ENCODE peak calls at places on chromosomes 4 and X, in eight cellular contexts. Y is tibial nerve, A is suprapubic skin, U is heart left ventricle, N is right lobe of liver, P is sigmoid colon, Q is transverse colon, R is A549. C is an unnamed sample.

GRCh38 chr4:168569066-168569908 is 72.4 kb downstream of the PALLD start:
- DNase-seq in R (no peak), P (no peak), Y (no peak), A (no peak), Q (peak; percentile 45), U (peak; percentile 41), N (no peak), C (no peak)

GRCh38 chr4:124178449-124179021 is 534.0 kb downstream of the ANKRD50 start:
- DNase-seq in Q (no peak), Y (peak; percentile 15), N (no peak), A (no peak), P (no peak), U (no peak), R (no peak), C (no peak)

GRCh38 chrX:2578864-2579263 is 78.1 kb upstream of the DHRSX start:
- DNase-seq in P (no peak), Q (no peak), U (no peak), Y (no peak), N (no peak), R (no peak), A (no peak), C (no peak)

GRCh38 chr4:127506283-127506682 is 126.5 kb upstream of the INTU start:
- DNase-seq in U (no peak), Y (no peak), Q (no peak), A (no peak), N (no peak), P (no peak), R (no peak), C (no peak)

GRCh38 chr4:128502818-128503527 is 215.4 kb upstream of the PGRMC2 start:
- DNase-seq in A (no peak), N (no peak), Q (no peak), Y (no peak), R (no peak), P (no peak), U (no peak), C (no peak)

GRCh38 chr4:14855719-14856075 is 146.6 kb upstream of the CPEB2 start:
- DNase-seq in N (no peak), Y (no peak), U (no peak), A (no peak), P (no peak), R (no peak), Q (no peak), C (no peak)

GRCh38 chr4:95050980-95051688 is 293.4 kb downstream of the BMPR1B start:
- DNase-seq in A (no peak), P (no peak), U (no peak), N (no peak), R (no peak), Q (no peak), Y (no peak), C (no peak)

GRCh38 chrX:1598021-1598875 is 6.8 kb downstream of the AKAP17A start:
- DNase-seq in U (no peak), R (no peak), A (peak; percentile 75), P (no peak), Y (no peak), Q (no peak), N (no peak), C (no peak)

GRCh38 chr4:150119492-150119891 is 41.2 kb downstream of the DCLK2 start:
- DNase-seq in P (no peak), Q (no peak), N (no peak), R (peak; percentile 20), Y (no peak), U (no peak), A (no peak), C (no peak)

GRCh38 chr4:13306356-13306755 is 177.8 kb downstream of the RAB28 start:
- DNase-seq in N (no peak), A (no peak), Y (no peak), P (no peak), R (no peak), U (no peak), Q (no peak), C (no peak)

GRCh38 chr4:23930750-23931488 is 41.1 kb upstream of the PPARGC1A start:
- DNase-seq in U (peak; percentile 83), R (no peak), N (peak; percentile 90), P (peak; percentile 64), Q (peak; percentile 34), A (peak; percentile 90), Y (peak; percentile 32), C (no peak)

GRCh38 chr4:109998867-109999303 is 86.2 kb downstream of the EGF start:
- DNase-seq in U (peak; percentile 18), Q (no peak), R (peak; percentile 37), Y (peak; percentile 66), A (no peak), P (no peak), N (no peak), C (no peak)

GRCh38 chrX:40530471-40530870 is 50.3 kb upstream of the ATP6AP2 start:
- DNase-seq in P (no peak), U (no peak), Y (no peak), R (no peak), N (no peak), A (no peak), Q (no peak), C (no peak)

GRCh38 chr4:182600093-182600492 is 317.1 kb downstream of the DCTD start:
- DNase-seq in N (no peak), R (no peak), Q (no peak), P (no peak), Y (no peak), U (no peak), A (no peak), C (no peak)

GRCh38 chr4:169859366-169860216 is 101.8 kb upstream of the HPF1 start:
- DNase-seq in U (no peak), Y (no peak), A (no peak), N (no peak), R (no peak), P (no peak), Q (peak; percentile 26), C (no peak)

GRCh38 chr4:75696036-75696435 is 22.8 kb upstream of the G3BP2 start:
- DNase-seq in N (no peak), R (no peak), U (no peak), Y (no peak), P (no peak), Q (peak; percentile 60), A (no peak), C (no peak)

GRCh38 chr4:85751907-85752306 is 277.0 kb downstream of the ARHGAP24 start:
- DNase-seq in A (no peak), Q (no peak), Y (no peak), R (no peak), N (no peak), U (no peak), P (no peak), C (no peak)

GRCh38 chr4:85748654-85749053 is 273.7 kb downstream of the ARHGAP24 start:
- DNase-seq in R (no peak), N (no peak), Q (no peak), Y (no peak), P (no peak), A (no peak), U (no peak), C (no peak)

GRCh38 chr4:85745939-85746338 is 271.0 kb downstream of the ARHGAP24 start:
- DNase-seq in Q (no peak), A (no peak), Y (no peak), U (no peak), N (no peak), R (no peak), P (no peak), C (no peak)

GRCh38 chr4:85744950-85745349 is 270.0 kb downstream of the ARHGAP24 start:
- DNase-seq in R (no peak), Y (no peak), Q (no peak), A (no peak), P (no peak), N (no peak), U (no peak), C (no peak)

GRCh38 chr4:85747871-85748491 is 273.0 kb downstream of the ARHGAP24 start:
- DNase-seq in A (no peak), R (peak; percentile 7), N (no peak), Q (peak; percentile 15), Y (peak; percentile 64), U (peak; percentile 25), P (no peak), C (peak; percentile 77)
- H3K4me1 ChIP-seq in A (peaks cover 28% of the 10 kb centered on the region), R (peaks cover 22% of the 10 kb centered on the region), N (no peaks in the 10 kb centered on the region), Q (no peaks in the 10 kb centered on the region), Y (no peaks in the 10 kb centered on the region), U (peaks cover 10% of the 10 kb centered on the region), P (no peaks in the 10 kb centered on the region), C (no peaks in the 10 kb centered on the region)

GRCh38 chrX:27893871-27894270 is 86.1 kb downstream of the MAGEB10 start:
- DNase-seq in U (no peak), P (no peak), A (no peak), N (no peak), R (no peak), Q (no peak), Y (no peak), C (no peak)

GRCh38 chrX:27889878-27890277 is 82.1 kb downstream of the MAGEB10 start:
- DNase-seq in N (no peak), Y (no peak), A (no peak), R (no peak), Q (no peak), P (no peak), U (no peak), C (no peak)

GRCh38 chrX:27890611-27891010 is 82.8 kb downstream of the MAGEB10 start:
- DNase-seq in Q (no peak), Y (no peak), U (no peak), N (no peak), P (no peak), A (no peak), R (peak; percentile 6), C (no peak)

DNA sequence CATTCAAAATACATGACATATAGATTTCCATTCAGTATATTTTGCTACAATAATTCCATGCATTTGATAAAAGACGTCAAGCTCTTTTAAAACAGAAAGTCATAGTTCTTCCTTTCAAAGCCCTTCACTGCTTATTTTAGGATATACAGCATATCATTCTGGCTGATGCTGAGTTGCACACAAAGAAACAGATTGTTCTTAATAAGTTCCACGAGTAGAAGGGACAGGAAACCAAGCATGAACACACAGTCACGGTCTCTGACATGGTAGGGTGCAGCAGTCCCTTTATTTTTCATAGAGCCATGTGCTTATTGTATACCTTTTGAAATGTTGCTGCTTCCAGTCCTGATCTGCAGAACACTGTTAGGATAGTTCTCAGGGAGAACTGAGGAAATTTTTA is 85.4 kb downstream of the MAGEB10 start:
- DNase-seq in Y (no peak), A (no peak), P (no peak), U (no peak), Q (no peak), N (no peak), R (no peak), C (no peak)
- TF ChIP-seq CTCF in Y (no peak), A (no peak), P (no peak), U (no peak), Q (no peak), N (no peak), R (no peak), C (no peak)

GRCh38 chr4:77156533-77156911 is 485 bp upstream of the CCNG2 start:
- DNase-seq in N (peak; percentile 95), Y (peak; percentile 99), Q (peak; percentile 96), A (peak; percentile 98), R (peak; percentile 95), P (peak; percentile 99), U (peak; percentile 96), C (peak; percentile 98)
- TF ChIP-seq POLR2A in N (peak; percentile 28), Y (peak; percentile 49), Q (peak; percentile 58), A (no peak), R (peak; percentile 62), P (no peak), U (no peak), C (peak; percentile 58)

DNA sequence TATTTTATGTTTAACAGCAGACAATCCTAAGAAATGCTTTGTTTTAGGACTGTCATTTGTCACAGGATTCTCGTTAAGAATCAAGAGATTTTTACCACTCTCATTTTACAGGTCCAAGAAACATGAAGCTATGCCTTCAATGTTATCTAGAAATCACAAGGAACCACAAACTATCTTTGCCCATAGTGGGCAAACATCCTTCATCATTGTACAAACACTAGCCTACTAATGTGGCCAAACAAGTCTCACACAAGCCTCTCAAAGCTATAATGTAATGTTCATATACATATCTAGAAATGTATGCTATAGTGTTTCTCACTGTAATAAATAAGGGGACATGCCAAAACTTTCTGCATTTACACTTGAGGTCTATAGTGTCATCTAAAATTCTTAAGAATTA is 26.8 kb downstream of the ZMAT1 start:
- DNase-seq in Q (no peak), U (no peak), P (no peak), R (no peak), A (no peak), Y (no peak), N (no peak), C (no peak)
- H3K4me1 ChIP-seq in Q (no peaks in the 10 kb centered on the region), U (no peaks in the 10 kb centered on the region), P (no peaks in the 10 kb centered on the region), R (no peaks in the 10 kb centered on the region), A (no peaks in the 10 kb centered on the region), Y (no peaks in the 10 kb centered on the region), N (no peaks in the 10 kb centered on the region), C (no peaks in the 10 kb centered on the region)

C was measured in Peyer's patch.